ENCODE peak calls at places on chromosomes 6 and 20, in eight cellular contexts. Y, O, H, V, Z, R, A and B are unnamed samples.

GRCh38 chr6:13560651-13561044 is 13.8 kb upstream of the SIRT5 start:
- DNase-seq in Y (no peak), O (no peak), H (peak), V (no peak), Z (no peak), R (no peak), A (no peak), B (no peak)

GRCh38 chr6:168433898-168434297 is 7.1 kb upstream of the SMOC2 start:
- DNase-seq in Y (no peak), O (no peak), H (no peak), V (no peak), Z (no peak), R (no peak), A (no peak), B (no peak)

GRCh38 chr20:43975096-43975768 is 60.6 kb downstream of the TOX2 start:
- DNase-seq in Y (peak), O (no peak), H (no peak), V (peak), Z (no peak), R (no peak), A (peak), B (peak)

GRCh38 chr20:17611290-17611539 is 41.3 kb downstream of the DSTN start:
- DNase-seq in Y (no peak), O (no peak), H (no peak), V (no peak), Z (no peak), R (no peak), A (no peak), B (no peak)

GRCh38 chr20:24751551-24751950 is 197.5 kb upstream of the CST7 start:
- DNase-seq in Y (no peak), O (no peak), H (no peak), V (no peak), Z (no peak), R (no peak), A (no peak), B (no peak)

GRCh38 chr20:49122920-49123319 is 65.2 kb downstream of the STAU1 start:
- DNase-seq in Y (no peak), O (no peak), H (no peak), V (no peak), Z (no peak), R (no peak), A (no peak), B (no peak)

GRCh38 chr6:93193868-93194267 is 225.5 kb downstream of the EPHA7 start:
- DNase-seq in Y (no peak), O (no peak), H (no peak), V (no peak), Z (no peak), R (no peak), A (no peak), B (no peak)

GRCh38 chr6:56364482-56365313 is 117.3 kb upstream of the COL21A1 start:
- DNase-seq in Y (no peak), O (no peak), H (no peak), V (peak), Z (peak), R (no peak), A (no peak), B (peak)

GRCh38 chr20:62387993-62388635 is 1.2 kb downstream of the RPS21 start:
- DNase-seq in Y (no peak), O (no peak), H (no peak), V (no peak), Z (no peak), R (no peak), A (no peak), B (no peak)

GRCh38 chr20:3808141-3808479 is 12.0 kb downstream of the CDC25B start:
- DNase-seq in Y (peak), O (peak), H (no peak), V (peak), Z (no peak), R (no peak), A (peak), B (no peak)

GRCh38 chr6:25768566-25768965 is 14.0 kb downstream of the SLC17A4 start:
- DNase-seq in Y (no peak), O (no peak), H (no peak), V (no peak), Z (no peak), R (no peak), A (no peak), B (no peak)

GRCh38 chr20:43541214-43541613 is 17.6 kb upstream of the SGK2 start:
- DNase-seq in Y (no peak), O (no peak), H (no peak), V (no peak), Z (no peak), R (no peak), A (no peak), B (no peak)

GRCh38 chr6:26197736-26198625 is 110.8 kb downstream of the HFE start:
- DNase-seq in Y (no peak), O (no peak), H (peak), V (peak), Z (peak), R (peak), A (no peak), B (no peak)

GRCh38 chr6:144661101-144661806 is 376.1 kb downstream of the UTRN start:
- DNase-seq in Y (no peak), O (no peak), H (peak), V (peak), Z (no peak), R (no peak), A (peak), B (no peak)

GRCh38 chr6:53353624-53354023 is 4.9 kb upstream of the ELOVL5 start:
- DNase-seq in Y (no peak), O (no peak), H (no peak), V (no peak), Z (no peak), R (no peak), A (no peak), B (no peak)

GRCh38 chr6:50278663-50279062 is 228.9 kb upstream of the DEFB112 start:
- DNase-seq in Y (no peak), O (no peak), H (no peak), V (peak), Z (no peak), R (no peak), A (no peak), B (no peak)

GRCh38 chr20:9068896-9069663 is at the start of gene PLCB4:
- DNase-seq in Y (peak), O (peak), H (peak), V (peak), Z (no peak), R (no peak), A (peak), B (peak)

GRCh38 chr20:49562341-49563014 is 5.5 kb downstream of the PTGIS start:
- DNase-seq in Y (no peak), O (peak), H (peak), V (peak), Z (no peak), R (no peak), A (peak), B (peak)

GRCh38 chr6:26158581-26159416 is 71.6 kb downstream of the HFE start:
- DNase-seq in Y (no peak), O (peak), H (no peak), V (peak), Z (peak), R (peak), A (peak), B (peak)

GRCh38 chr6:470051-470900 is 78.7 kb downstream of the IRF4 start:
- DNase-seq in Y (no peak), O (no peak), H (no peak), V (no peak), Z (no peak), R (no peak), A (no peak), B (no peak)

GRCh38 chr20:2162125-2162822 is 60.6 kb downstream of the STK35 start:
- DNase-seq in Y (no peak), O (no peak), H (no peak), V (no peak), Z (no peak), R (no peak), A (no peak), B (no peak)

GRCh38 chr6:137240168-137240567 is 21.0 kb upstream of the IFNGR1 start:
- DNase-seq in Y (no peak), O (peak), H (no peak), V (peak), Z (no peak), R (no peak), A (no peak), B (peak)

GRCh38 chr6:88561034-88561973 is 395.2 kb upstream of the CNR1 start:
- DNase-seq in Y (no peak), O (no peak), H (no peak), V (no peak), Z (peak), R (no peak), A (no peak), B (no peak)

GRCh38 chr6:113359155-113360140 is 497.7 kb upstream of the MARCKS start:
- DNase-seq in Y (no peak), O (no peak), H (no peak), V (no peak), Z (no peak), R (no peak), A (peak), B (peak)

GRCh38 chr20:50915424-50915823 is 15.8 kb downstream of the ADNP start:
- DNase-seq in Y (no peak), O (no peak), H (no peak), V (no peak), Z (no peak), R (no peak), A (no peak), B (peak)

GRCh38 chr20:46289416-46289815 is 18.9 kb downstream of the CDH22 start:
- DNase-seq in Y (no peak), O (no peak), H (no peak), V (no peak), Z (no peak), R (no peak), A (no peak), B (no peak)

GRCh38 chr20:51412991-51413471 is 129.5 kb downstream of the NFATC2 start:
- DNase-seq in Y (no peak), O (peak), H (no peak), V (peak), Z (no peak), R (no peak), A (peak), B (no peak)

GRCh38 chr20:63457737-63458136 is 14.7 kb downstream of the KCNQ2 start:
- DNase-seq in Y (peak), O (peak), H (no peak), V (peak), Z (no peak), R (no peak), A (peak), B (peak)

GRCh38 chr20:7980332-7981046 is 39.1 kb downstream of the TMX4 start:
- DNase-seq in Y (peak), O (no peak), H (peak), V (peak), Z (peak), R (peak), A (peak), B (peak)
- TF ChIP-seq CTCF in Y (peak), O (peak), H (peak), V (peak), Z (peak), R (peak), A (no peak), B (peak)

GRCh38 chr20:53914861-53915458 is 155.4 kb downstream of the BCAS1 start:
- DNase-seq in Y (no peak), O (no peak), H (peak), V (no peak), Z (no peak), R (no peak), A (no peak), B (no peak)
- TF ChIP-seq CTCF in Y (no peak), O (no peak), H (peak), V (no peak), Z (no peak), R (no peak), A (peak), B (peak)

GRCh38 chr20:34806255-34806654 is 19.2 kb downstream of the NCOA6 start:
- DNase-seq in Y (no peak), O (no peak), H (no peak), V (no peak), Z (no peak), R (no peak), A (no peak), B (no peak)
- TF ChIP-seq CTCF in Y (no peak), O (no peak), H (no peak), V (no peak), Z (no peak), R (no peak), A (no peak), B (no peak)

GRCh38 chr6:52087498-52087999 is at the start of gene PKHD1:
- DNase-seq in Y (peak), O (no peak), H (peak), V (no peak), Z (peak), R (no peak), A (peak), B (no peak)
- TF ChIP-seq CTCF in Y (peak), O (peak), H (peak), V (peak), Z (peak), R (peak), A (peak), B (peak)